ENCODE peak calls at places on chromosomes 12 and 14, in nine cellular contexts. E, D, B, U, C, N, G, V and H are unnamed samples.

GRCh38 chr14:93980464-93981201 is 4.3 kb upstream of the ASB2 start:
- DNase-seq in N (no peak), V (peak; percentile 29), C (no peak), D (no peak), B (no peak), E (no peak), G (peak; percentile 85), U (peak; percentile 88), H (no peak)

GRCh38 chr14:96638041-96638855 is 136.1 kb downstream of the PAPOLA start:
- DNase-seq in D (no peak), U (no peak), G (no peak), V (no peak), B (no peak), E (peak; percentile 23), N (no peak), C (no peak), H (no peak)

GRCh38 chr12:74021937-74022336 is 515.7 kb upstream of the ATXN7L3B start:
- DNase-seq in D (no peak), U (peak; percentile 20), B (peak; percentile 40), G (peak; percentile 35), N (no peak), C (peak; percentile 61), V (peak; percentile 35), E (peak; percentile 94), H (peak; percentile 84)

GRCh38 chr14:85960781-85961180 is 430.8 kb downstream of the FLRT2 start:
- DNase-seq in N (no peak), D (no peak), U (no peak), G (no peak), V (no peak), C (no peak), E (no peak), B (no peak), H (no peak)

GRCh38 chr12:129827102-129827873 is 76.5 kb downstream of the TMEM132D start:
- DNase-seq in U (no peak), V (no peak), G (no peak), C (no peak), D (no peak), N (no peak), B (no peak), E (peak; percentile 74), H (no peak)

GRCh38 chr14:54550514-54550913 is 16.4 kb upstream of the SAMD4A start:
- DNase-seq in N (no peak), D (no peak), E (no peak), V (no peak), U (no peak), G (no peak), C (no peak), B (no peak), H (no peak)

GRCh38 chr12:53044052-53044581 is 5.7 kb upstream of the TNS2 start:
- DNase-seq in G (peak; percentile 48), U (peak; percentile 20), D (peak; percentile 41), E (peak; percentile 77), B (no peak), C (no peak), N (no peak), V (no peak), H (no peak)

GRCh38 chr12:53843545-53843944 is 91.8 kb upstream of the CISTR start:
- DNase-seq in G (no peak), C (no peak), E (no peak), U (no peak), B (no peak), D (no peak), V (no peak), N (no peak), H (no peak)

GRCh38 chr12:75208851-75209781 is 523 bp downstream of the KCNC2 start:
- DNase-seq in C (peak; percentile 8), G (no peak), B (peak; percentile 57), V (peak; percentile 21), D (no peak), U (peak; percentile 11), E (peak; percentile 96), N (no peak), H (no peak)

GRCh38 chr12:12715128-12715458 is 2.1 kb upstream of the CDKN1B start:
- DNase-seq in C (peak; percentile 7), G (no peak), U (no peak), V (no peak), N (no peak), B (no peak), D (no peak), E (no peak), H (no peak)

GRCh38 chr12:80709811-80710726 is 2.6 kb downstream of the MYF6 start:
- DNase-seq in E (peak; percentile 87), U (no peak), C (no peak), N (no peak), V (no peak), B (peak; percentile 49), G (no peak), D (no peak), H (peak; percentile 39)

GRCh38 chr12:99281277-99281676 is 366.3 kb upstream of the GARIN6 start:
- DNase-seq in C (no peak), E (no peak), G (no peak), U (no peak), V (no peak), B (no peak), N (no peak), D (no peak), H (peak; percentile 30)

GRCh38 chr14:72568296-72568992 is 325.5 kb downstream of the DPF3 start:
- DNase-seq in C (no peak), E (no peak), B (no peak), N (no peak), G (no peak), D (no peak), V (no peak), U (no peak), H (no peak)

GRCh38 chr12:90013409-90013808 is 304.8 kb upstream of the ATP2B1 start:
- DNase-seq in U (no peak), B (no peak), G (no peak), D (no peak), N (peak; percentile 8), V (peak; percentile 37), C (no peak), E (no peak), H (no peak)

GRCh38 chr12:53324113-53324778 is 2.8 kb upstream of the AAAS start:
- DNase-seq in U (no peak), N (peak; percentile 56), V (no peak), E (peak; percentile 75), B (peak; percentile 22), D (no peak), G (peak; percentile 28), C (peak; percentile 7), H (no peak)

GRCh38 chr12:82608706-82609105 is 78.0 kb upstream of the TMTC2 start:
- DNase-seq in N (no peak), E (no peak), U (no peak), B (no peak), V (peak; percentile 5), D (no peak), C (peak; percentile 45), G (no peak), H (peak; percentile 80)

GRCh38 chr12:3310271-3311026 is 180.6 kb upstream of the PRMT8 start:
- DNase-seq in G (no peak), E (no peak), B (no peak), D (no peak), U (no peak), C (no peak), V (no peak), N (no peak), H (peak; percentile 24)

GRCh38 chr14:42687421-42687820 is 1080.7 kb downstream of the LRFN5 start:
- DNase-seq in V (no peak), D (no peak), U (no peak), C (no peak), E (peak; percentile 82), N (no peak), G (no peak), B (no peak), H (no peak)

GRCh38 chr12:121443911-121444841 is 44.3 kb downstream of the RNF34 start:
- DNase-seq in B (no peak), V (no peak), U (no peak), E (no peak), C (no peak), G (no peak), N (no peak), D (no peak), H (no peak)

GRCh38 chr12:124332068-124332672 is 37.3 kb downstream of the RFLNA start:
- DNase-seq in U (no peak), D (no peak), E (peak; percentile 82), V (no peak), C (no peak), G (no peak), N (no peak), B (no peak), H (peak; percentile 26)
- TF ChIP-seq CTCF in U (peak; percentile 12), D (peak; percentile 30), E (peak; percentile 71), V (peak; percentile 30), C (peak; percentile 22), G (peak; percentile 27), N (no peak), B (peak; percentile 37), H (peak; percentile 53)

GRCh38 chr12:92138144-92138543 is 7.5 kb downstream of the BTG1 start:
- DNase-seq in C (peak; percentile 97), G (no peak), B (no peak), V (no peak), E (no peak), N (no peak), D (no peak), U (no peak), H (peak; percentile 39)
- H3K4me3 ChIP-seq in C (no peak overlapping the region), G (peak overlapping the region; percentile 97), B (no peak overlapping the region), V (no peak overlapping the region), E (peak overlapping the region; percentile 37), N (peak overlapping the region; percentile 89), D (peak overlapping the region; percentile 20), U (peak overlapping the region; percentile 86), H (peak overlapping the region; percentile 87)

DNA sequence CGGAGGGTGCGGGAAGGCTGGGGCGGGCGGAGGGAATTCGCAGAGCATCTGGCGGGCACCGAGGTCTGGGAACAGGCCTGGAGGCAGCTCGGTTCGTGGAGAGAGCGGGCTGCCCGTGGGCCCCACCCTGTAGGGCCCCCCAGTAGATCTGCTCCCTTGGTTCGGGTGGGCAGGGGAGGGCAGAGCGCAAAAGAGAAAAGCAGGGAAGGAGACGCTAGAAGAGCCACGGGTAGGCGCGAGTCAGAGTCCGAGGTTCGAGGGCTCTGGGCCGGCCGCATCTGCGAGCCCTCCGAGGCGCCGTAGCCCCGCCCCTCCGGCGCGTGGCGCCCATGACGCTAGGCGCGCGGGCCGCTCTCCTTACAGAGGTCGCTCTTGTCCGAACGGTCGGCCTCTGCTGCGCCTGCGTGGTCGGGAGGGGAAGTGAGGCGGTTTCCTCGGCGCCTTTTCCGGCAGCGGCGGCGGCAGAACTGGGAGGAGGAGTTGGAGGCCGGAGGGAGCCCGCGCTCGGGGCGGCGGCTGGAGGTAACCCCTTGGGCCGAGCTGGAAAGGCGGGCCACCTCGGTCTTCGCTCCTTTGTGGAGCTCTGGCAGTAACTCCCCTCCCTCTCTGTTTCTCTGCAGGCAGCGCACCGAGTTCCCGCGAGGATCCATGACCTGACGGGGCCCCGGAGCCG is at the start of gene ARF6:
- DNase-seq in V (peak; percentile 95), G (peak; percentile 99), E (peak; percentile 99), N (peak; percentile 81), D (peak; percentile 94), U (peak; percentile 100), B (peak; percentile 98), C (peak; percentile 87), H (peak; percentile 99)
- TF ChIP-seq CTCF in V (no peak), G (peak; percentile 9), E (no peak), N (peak; percentile 29), D (peak; percentile 53), U (no peak), B (no peak), C (peak; percentile 36), H (no peak)

DNA sequence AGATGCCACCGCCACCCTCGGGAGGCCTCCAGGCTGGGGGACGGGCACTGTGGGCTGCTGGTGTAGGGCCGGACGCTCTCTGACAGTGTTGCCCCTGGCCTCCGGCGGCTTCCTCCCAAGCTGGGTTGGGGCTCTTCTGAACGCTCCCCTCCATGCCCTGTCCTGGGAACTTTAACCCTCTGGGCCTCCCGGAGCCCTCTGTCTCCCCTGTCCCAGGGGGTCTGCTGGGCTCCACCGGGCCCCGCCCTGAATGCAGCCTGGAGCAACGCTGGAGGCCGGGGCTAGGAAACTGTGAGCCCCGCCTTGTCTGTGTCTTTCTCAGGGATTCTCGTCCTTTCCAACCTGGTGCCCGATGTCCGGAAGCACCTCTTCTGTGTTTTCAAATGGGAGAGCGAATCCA is 45.7 kb upstream of the FBRSL1 start:
- DNase-seq in D (no peak), V (no peak), C (no peak), E (no peak), B (no peak), G (no peak), N (no peak), U (no peak), H (no peak)
- H3K4me3 ChIP-seq in D (no peak overlapping the region), V (no peak overlapping the region), C (no peak overlapping the region), E (no peak overlapping the region), B (no peak overlapping the region), G (no peak overlapping the region), N (no peak overlapping the region), U (no peak overlapping the region), H (no peak overlapping the region)